ENCODE peak calls at places on chromosome 5, in five cellular contexts. K, D, Z, Y and F are unnamed samples.

GRCh38 chr5:170579623-170580022 is 75.8 kb downstream of the KCNIP1 start:
- DNase-seq in K (no peak), D (no peak), Z (no peak), Y (no peak), F (no peak)

GRCh38 chr5:14467251-14467650 is 114.3 kb upstream of the OTULINL start:
- DNase-seq in K (no peak), D (no peak), Z (no peak), Y (no peak), F (no peak)

GRCh38 chr5:131377785-131378325 is 114.0 kb downstream of the CDC42SE2 start:
- DNase-seq in K (no peak), D (peak), Z (no peak), Y (no peak), F (no peak)

GRCh38 chr5:154761062-154761740 is 6.0 kb downstream of the LARP1 start:
- DNase-seq in K (no peak), D (no peak), Z (no peak), Y (no peak), F (no peak)

GRCh38 chr5:14195588-14195987 is 52.4 kb downstream of the TRIO start:
- DNase-seq in K (no peak), D (no peak), Z (no peak), Y (no peak), F (no peak)

GRCh38 chr5:135205616-135206349 is 171.8 kb upstream of the PITX1 start:
- DNase-seq in K (no peak), D (no peak), Z (no peak), Y (no peak), F (no peak)

GRCh38 chr5:67014957-67015400 is 181.6 kb downstream of the CD180 start:
- DNase-seq in K (no peak), D (peak), Z (no peak), Y (no peak), F (no peak)

GRCh38 chr5:179613460-179614071 is 9.9 kb downstream of the HNRNPH1 start:
- DNase-seq in K (no peak), D (no peak), Z (no peak), Y (no peak), F (no peak)

GRCh38 chr5:173858025-173858674 is 30.0 kb upstream of the CPEB4 start:
- DNase-seq in K (no peak), D (no peak), Z (no peak), Y (no peak), F (no peak)

GRCh38 chr5:151298063-151298462 is 5.5 kb downstream of the SLC36A3 start:
- DNase-seq in K (peak), D (peak), Z (no peak), Y (no peak), F (no peak)

GRCh38 chr5:154352960-154353548 is 92.7 kb upstream of the SAP30L start:
- DNase-seq in K (no peak), D (no peak), Z (no peak), Y (no peak), F (no peak)

GRCh38 chr5:891837-892389 is 688 bp downstream of the BRD9 start:
- DNase-seq in K (no peak), D (no peak), Z (no peak), Y (no peak), F (no peak)

GRCh38 chr5:68431181-68431580 is 215.6 kb downstream of the PIK3R1 start:
- DNase-seq in K (no peak), D (no peak), Z (no peak), Y (no peak), F (no peak)

GRCh38 chr5:128667751-128668150 is 129.7 kb upstream of the FBN2 start:
- DNase-seq in K (no peak), D (no peak), Z (no peak), Y (no peak), F (no peak)

GRCh38 chr5:160545832-160546231 is 124.2 kb downstream of the PTTG1 start:
- DNase-seq in K (no peak), D (no peak), Z (no peak), Y (no peak), F (no peak)

GRCh38 chr5:5497132-5497748 is 74.8 kb downstream of the ICE1 start:
- DNase-seq in K (peak), D (no peak), Z (peak), Y (no peak), F (no peak)

GRCh38 chr5:125059255-125060050 is 313.0 kb upstream of the ZNF608 start:
- DNase-seq in K (no peak), D (no peak), Z (no peak), Y (no peak), F (no peak)

GRCh38 chr5:80083115-80083890 is 48.2 kb downstream of the THBS4 start:
- DNase-seq in K (peak), D (no peak), Z (peak), Y (no peak), F (peak)

GRCh38 chr5:5221731-5222130 is 81.6 kb downstream of the ADAMTS16 start:
- DNase-seq in K (no peak), D (no peak), Z (no peak), Y (no peak), F (no peak)

GRCh38 chr5:87765009-87765408 is 352.3 kb upstream of the CCNH start:
- DNase-seq in K (no peak), D (no peak), Z (no peak), Y (no peak), F (no peak)

GRCh38 chr5:133939668-133940067 is 28.8 kb downstream of the C5orf15 start:
- DNase-seq in K (no peak), D (no peak), Z (no peak), Y (no peak), F (no peak)

GRCh38 chr5:124885490-124885889 is 139.1 kb upstream of the ZNF608 start:
- DNase-seq in K (no peak), D (no peak), Z (no peak), Y (no peak), F (no peak)

GRCh38 chr5:761206-761771 is 23.2 kb downstream of the ZDHHC11B start:
- DNase-seq in K (no peak), D (no peak), Z (peak), Y (no peak), F (no peak)

GRCh38 chr5:58999804-59000595 is 417.1 kb downstream of the RAB3C start:
- DNase-seq in K (no peak), D (no peak), Z (no peak), Y (no peak), F (no peak)

GRCh38 chr5:58804331-58804730 is 221.5 kb downstream of the RAB3C start:
- DNase-seq in K (no peak), D (no peak), Z (no peak), Y (no peak), F (no peak)

GRCh38 chr5:31664566-31664965 is 25.6 kb downstream of the PDZD2 start:
- DNase-seq in K (no peak), D (no peak), Z (no peak), Y (no peak), F (no peak)